ENCODE peak calls at places on chromosome 2, in seven cellular contexts. F, G, K, C, Q, V and R are unnamed samples.

GRCh38 chr2:5911801-5912200 is 219.6 kb downstream of the SOX11 start:
- DNase-seq in Q (no peak), C (no peak), G (no peak), F (no peak), K (no peak), V (no peak), R (no peak)

GRCh38 chr2:43255249-43255960 is 29.0 kb upstream of the ZFP36L2 start:
- DNase-seq in F (no peak), Q (no peak), G (no peak), V (no peak), C (peak; percentile 28), K (no peak), R (no peak)

GRCh38 chr2:98892871-98893270 is 43.2 kb downstream of the CRACDL start:
- DNase-seq in F (no peak), V (no peak), G (no peak), Q (peak; percentile 45), K (no peak), C (no peak), R (no peak)

GRCh38 chr2:239809391-239809790 is 215.8 kb downstream of the NDUFA10 start:
- DNase-seq in Q (peak; percentile 79), V (peak; percentile 1), G (no peak), K (no peak), C (no peak), F (no peak), R (no peak)

GRCh38 chr2:204604061-204604460 is 58.8 kb downstream of the PARD3B start:
- DNase-seq in Q (no peak), G (no peak), V (no peak), K (peak; percentile 8), F (no peak), C (no peak), R (no peak)

GRCh38 chr2:84314901-84315330 is 144.2 kb downstream of the SUCLG1 start:
- DNase-seq in F (peak; percentile 79), V (peak; percentile 90), Q (peak; percentile 88), C (peak; percentile 80), K (peak; percentile 86), G (peak; percentile 70), R (peak; percentile 88)

GRCh38 chr2:117615106-117615505 is 199.4 kb upstream of the DDX18 start:
- DNase-seq in V (no peak), Q (no peak), G (no peak), K (no peak), F (no peak), C (no peak), R (no peak)

GRCh38 chr2:105678346-105678745 is 66.4 kb upstream of the NCK2 start:
- DNase-seq in C (no peak), G (no peak), K (no peak), Q (no peak), F (no peak), V (no peak), R (no peak)

GRCh38 chr2:231672617-231673347 is 35.5 kb upstream of the PTMA start:
- DNase-seq in G (peak; percentile 84), Q (no peak), C (no peak), F (no peak), V (no peak), K (peak; percentile 76), R (peak; percentile 61)

GRCh38 chr2:234625626-234626253 is 128.9 kb upstream of the ARL4C start:
- DNase-seq in Q (no peak), F (no peak), V (no peak), G (no peak), C (no peak), K (no peak), R (no peak)

GRCh38 chr2:204407209-204408070 is 137.8 kb upstream of the PARD3B start:
- DNase-seq in V (no peak), C (no peak), G (no peak), Q (no peak), F (no peak), K (no peak), R (no peak)

GRCh38 chr2:171964328-171964727 is 35.4 kb upstream of the METAP1D start:
- DNase-seq in V (no peak), Q (no peak), F (no peak), K (no peak), G (no peak), C (peak; percentile 30), R (no peak)

GRCh38 chr2:43075906-43076585 is 150.4 kb downstream of the ZFP36L2 start:
- DNase-seq in Q (peak; percentile 90), F (no peak), C (no peak), V (no peak), G (no peak), K (peak; percentile 82), R (no peak)

GRCh38 chr2:151851761-151852160 is 23.5 kb upstream of the ARL5A start:
- DNase-seq in G (no peak), K (no peak), Q (no peak), C (no peak), F (no peak), V (no peak), R (no peak)

GRCh38 chr2:31402388-31402787 is 12.2 kb downstream of the XDH start:
- DNase-seq in C (no peak), K (no peak), V (no peak), Q (no peak), F (no peak), G (no peak), R (no peak)

GRCh38 chr2:12416600-12416999 is 300.1 kb upstream of the TRIB2 start:
- DNase-seq in G (no peak), Q (no peak), F (peak; percentile 62), K (peak; percentile 54), V (peak; percentile 72), C (no peak), R (peak; percentile 67)

GRCh38 chr2:100978582-100979051 is 23.5 kb upstream of the RPL31 start:
- DNase-seq in C (no peak), K (peak; percentile 26), V (no peak), F (no peak), Q (peak; percentile 82), G (no peak), R (no peak)

GRCh38 chr2:143893340-143893739 is 626.6 kb downstream of the ZEB2 start:
- DNase-seq in C (no peak), G (no peak), K (no peak), V (no peak), Q (no peak), F (no peak), R (no peak)

GRCh38 chr2:158953454-158953853 is 15.0 kb upstream of the TANC1 start:
- DNase-seq in K (peak; percentile 89), Q (no peak), G (no peak), V (no peak), C (no peak), F (no peak), R (no peak)

GRCh38 chr2:126761981-126762878 is 106.3 kb downstream of the GYPC start:
- DNase-seq in G (no peak), F (peak; percentile 21), K (no peak), V (peak; percentile 58), Q (no peak), C (no peak), R (peak; percentile 86)

GRCh38 chr2:78408795-78409118 is 616.7 kb upstream of the REG3G start:
- DNase-seq in V (no peak), Q (peak; percentile 58), C (no peak), G (no peak), K (no peak), F (no peak), R (no peak)